ENCODE peak calls at places on chromosome 21, in four cellular contexts. W, M, K and V are unnamed samples.

GRCh38 chr21:45152265-45152746 is 77.9 kb downstream of the ADARB1 start:
- DNase-seq in W (no peak), M (peak; percentile 92), K (no peak), V (no peak)

GRCh38 chr21:36156815-36157670 is at the start of gene DOP1B:
- DNase-seq in W (peak; percentile 8), M (peak; percentile 53), K (no peak), V (peak; percentile 23)

GRCh38 chr21:45109831-45110492 is 35.6 kb downstream of the ADARB1 start:
- DNase-seq in W (no peak), M (peak; percentile 38), K (no peak), V (peak; percentile 56)

GRCh38 chr21:43361493-43362296 is 65.2 kb downstream of the SIK1 start:
- DNase-seq in W (no peak), M (no peak), K (no peak), V (peak; percentile 16)

GRCh38 chr21:26834181-26834945 is 10.8 kb downstream of the ADAMTS1 start:
- DNase-seq in W (no peak), M (no peak), K (no peak), V (no peak)

GRCh38 chr21:36513430-36513829 is 33.5 kb upstream of the CLDN14 start:
- DNase-seq in W (no peak), M (no peak), K (no peak), V (no peak)

GRCh38 chr21:45509566-45510465 is 32.4 kb downstream of the SLC19A1 start:
- DNase-seq in W (no peak), M (no peak), K (no peak), V (no peak)

GRCh38 chr21:43573921-43574320 is 85.4 kb downstream of the HSF2BP start:
- DNase-seq in W (no peak), M (no peak), K (no peak), V (no peak)

GRCh38 chr21:37322084-37322483 is 44.5 kb upstream of the DYRK1A start:
- DNase-seq in W (no peak), M (no peak), K (no peak), V (no peak)

GRCh38 chr21:37153193-37153934 is 80.3 kb downstream of the TTC3 start:
- DNase-seq in W (no peak), M (no peak), K (peak; percentile 36), V (peak; percentile 82)

GRCh38 chr21:45040114-45040715 is 34.2 kb upstream of the ADARB1 start:
- DNase-seq in W (no peak), M (no peak), K (no peak), V (no peak)

GRCh38 chr21:39564200-39564599 is 48.5 kb upstream of the B3GALT5 start:
- DNase-seq in W (no peak), M (no peak), K (no peak), V (no peak)

GRCh38 chr21:34129039-34129891 is 55.9 kb downstream of the MRPS6 start:
- DNase-seq in W (no peak), M (peak; percentile 31), K (no peak), V (peak; percentile 79)

GRCh38 chr21:45289655-45290515 is 2.2 kb upstream of the POFUT2 start:
- DNase-seq in W (peak; percentile 21), M (peak; percentile 32), K (no peak), V (no peak)

GRCh38 chr21:38679531-38679930 is 126.2 kb upstream of the ETS2 start:
- DNase-seq in W (no peak), M (peak; percentile 16), K (no peak), V (peak; percentile 69)

GRCh38 chr21:28485301-28486022 is 507.2 kb downstream of the LTN1 start:
- DNase-seq in W (no peak), M (no peak), K (no peak), V (no peak)

GRCh38 chr21:45547211-45547900 is 5.1 kb upstream of the SLC19A1 start:
- DNase-seq in W (no peak), M (no peak), K (no peak), V (no peak)

DNA sequence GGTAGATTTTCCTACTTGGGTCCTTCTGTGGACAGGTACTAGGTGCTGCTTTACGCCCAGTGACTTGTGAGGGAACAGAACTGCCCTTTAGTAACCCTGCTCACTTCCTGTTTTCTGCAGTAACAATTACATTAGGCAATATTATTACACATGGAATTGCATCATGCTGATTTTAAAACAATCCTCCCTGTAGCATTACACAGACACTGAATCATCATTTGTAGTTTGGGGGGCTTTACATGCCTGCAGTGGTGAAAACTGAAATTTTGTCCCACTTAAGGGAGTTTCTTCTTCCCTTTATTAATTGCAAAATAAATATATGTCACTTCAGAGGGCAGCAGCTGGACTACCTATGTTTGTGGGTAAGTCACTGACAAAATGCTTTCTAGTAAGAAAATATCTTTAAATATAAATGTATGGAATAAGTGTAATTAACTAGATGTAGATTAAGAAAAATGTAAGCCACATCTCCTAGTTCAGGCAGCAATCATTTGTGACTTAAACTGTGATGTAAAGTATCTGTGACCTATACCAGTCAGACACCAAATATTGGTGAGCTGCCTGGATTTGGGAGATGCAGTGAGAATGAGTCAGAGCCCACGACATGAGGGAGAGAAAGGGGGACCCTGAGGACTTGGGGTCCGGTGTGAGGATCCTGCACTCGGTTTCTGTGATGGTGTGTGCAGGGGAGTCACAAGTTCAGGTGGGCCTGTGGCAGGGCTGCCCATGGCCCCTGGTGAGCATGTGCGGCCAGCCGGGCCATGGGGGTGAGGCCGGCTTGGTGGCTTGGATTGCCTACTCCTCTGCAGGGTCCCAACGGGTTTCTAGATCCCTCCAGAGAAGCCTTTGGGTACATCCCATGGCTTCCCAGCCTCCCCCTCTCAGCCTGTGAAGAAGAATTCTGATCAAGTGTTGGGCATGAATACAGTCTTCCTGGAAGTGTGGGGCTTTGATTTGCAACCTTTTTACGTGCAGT is 19.2 kb upstream of the ABCG1 start:
- DNase-seq in W (peak; percentile 10), M (peak; percentile 8), K (peak; percentile 10), V (peak; percentile 82)
- TF ChIP-seq MYC in W (no peak), M (peak; percentile 50), K (no peak), V (no peak)

GRCh38 chr21:41766051-41766882 is 585 bp downstream of the RIPK4 start:
- DNase-seq in W (no peak), M (no peak), K (no peak), V (no peak)
- TF ChIP-seq JUN in W (no peak), M (no peak), K (no peak), V (no peak)

DNA sequence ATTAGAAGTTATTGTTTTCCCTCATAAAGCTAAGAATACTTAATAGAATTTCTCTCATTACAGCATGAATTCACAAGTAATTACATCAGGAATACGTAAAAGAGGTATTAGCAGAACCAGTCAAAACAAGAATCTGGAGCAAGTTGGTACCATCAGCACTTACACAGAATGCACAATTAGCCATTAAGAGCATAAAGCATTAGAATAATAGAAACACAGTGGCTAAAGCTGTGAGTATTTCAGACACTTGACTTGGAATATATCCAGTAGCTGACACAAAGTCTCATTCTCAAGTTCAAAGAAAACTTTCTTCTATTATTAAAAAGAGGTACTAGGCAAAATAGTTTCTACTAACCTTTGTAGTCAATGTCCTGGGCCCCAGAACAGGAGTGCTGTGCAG is 49.6 kb downstream of the KRTAP19-8 start:
- DNase-seq in W (no peak), M (no peak), K (no peak), V (no peak)
- TF ChIP-seq CTCF in W (no peak), M (no peak), K (no peak), V (no peak)

DNA sequence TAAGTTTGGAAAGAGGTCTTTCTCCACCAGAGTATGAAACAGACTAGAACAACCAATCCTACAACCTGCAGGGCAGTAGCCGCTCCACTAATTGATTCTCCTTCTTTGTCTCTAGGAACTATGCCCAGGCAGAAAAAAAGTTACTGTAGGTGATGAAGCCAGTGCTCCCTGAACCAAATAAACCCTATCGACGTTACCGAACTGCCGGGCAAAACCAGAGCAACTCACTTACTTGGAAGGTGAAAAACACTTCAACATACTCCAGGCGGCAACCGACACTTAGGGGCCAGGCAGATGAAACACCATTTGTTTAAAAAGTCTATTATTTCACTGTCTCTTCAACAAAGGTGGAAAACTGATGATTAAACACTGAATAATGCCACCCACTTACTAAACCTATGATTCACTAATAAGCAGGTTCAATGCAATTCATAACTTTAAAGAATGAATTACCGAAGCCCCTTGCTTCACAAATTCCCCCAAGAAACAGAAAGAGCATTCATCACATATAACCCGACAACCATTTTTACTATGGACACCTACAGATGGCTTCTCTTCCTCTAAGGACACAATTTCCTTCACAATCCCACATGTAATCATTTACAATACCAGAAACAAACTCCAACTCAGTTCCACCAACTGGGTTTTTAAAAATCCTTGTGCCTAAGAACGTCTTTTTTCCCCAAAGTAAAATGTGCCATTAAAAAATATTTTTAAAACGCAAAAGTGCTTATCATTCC is 1.5 kb downstream of the NRIP1 start:
- DNase-seq in W (no peak), M (peak; percentile 46), K (peak; percentile 29), V (peak; percentile 47)
- TF ChIP-seq MYC in W (no peak), M (no peak), K (no peak), V (no peak)